ENCODE peak calls at places on chromosomes 3 and 15, in eight cellular contexts. V is DND-41; F is OCI-LY7; Y is activated CD4-positive, alpha-beta T cell treated with anti-CD3 and anti-CD28 coated beads, Interleukin-2, amount 50 U/mL, for 1 hour; G is Right ventricle myocardium superior; H is activated CD8-positive, alpha-beta memory T cell treated with anti-CD3 and anti-CD28 coated beads for 48 hours; C is right atrium auricular region; I is GM23338. B is an unnamed sample.
A peak's percentile ranks its signal among the peaks of the same experiment; 100 is the strongest.

GRCh38 chr3:24120434-24120833 is 175.3 kb downstream of the NR1D2 start:
- DNase-seq in V (no peak), F (no peak), Y (no peak), G (no peak), H (no peak), C (no peak), I (no peak), B (no peak)

GRCh38 chr3:149576071-149576564 is 81.7 kb downstream of the WWTR1 start:
- DNase-seq in V (no peak), F (no peak), Y (no peak), G (no peak), H (no peak), C (no peak), I (peak; percentile 62), B (no peak)

GRCh38 chr15:51849866-51850265 is 20.4 kb downstream of the TMOD3 start:
- DNase-seq in V (no peak), F (no peak), Y (no peak), G (no peak), H (no peak), C (no peak), I (no peak), B (no peak)

GRCh38 chr3:41248525-41248924 is 49.2 kb downstream of the CTNNB1 start:
- DNase-seq in V (no peak), F (no peak), Y (no peak), G (no peak), H (no peak), C (no peak), I (no peak), B (no peak)

GRCh38 chr3:13149331-13150203 is 76.3 kb upstream of the IQSEC1 start:
- DNase-seq in V (no peak), F (no peak), Y (no peak), G (no peak), H (no peak), C (no peak), I (no peak), B (no peak)

GRCh38 chr3:53846134-53846850 is at the start of the genes CHDH and IL17RB:
- DNase-seq in V (no peak), F (peak; percentile 12), Y (no peak), G (peak; percentile 72), H (no peak), C (no peak), I (peak; percentile 78), B (no peak)

GRCh38 chr15:78507831-78508160 is 419 bp downstream of the HYKK start:
- DNase-seq in V (no peak), F (no peak), Y (no peak), G (no peak), H (no peak), C (no peak), I (no peak), B (no peak)

GRCh38 chr3:122392868-122393844 is 9.2 kb downstream of the FAM162A start:
- DNase-seq in V (peak; percentile 34), F (peak; percentile 70), Y (peak; percentile 2), G (no peak), H (no peak), C (no peak), I (peak; percentile 76), B (no peak)

GRCh38 chr3:193744048-193744821 is 151.2 kb downstream of the OPA1 start:
- DNase-seq in V (no peak), F (peak; percentile 52), Y (no peak), G (no peak), H (no peak), C (no peak), I (peak; percentile 60), B (no peak)

GRCh38 chr3:9915252-9916141 is 1.4 kb upstream of the IL17RC start:
- DNase-seq in V (no peak), F (no peak), Y (no peak), G (peak; percentile 86), H (no peak), C (peak; percentile 77), I (peak; percentile 81), B (no peak)

GRCh38 chr3:123344175-123344908 is 104.5 kb downstream of the ADCY5 start:
- DNase-seq in V (no peak), F (no peak), Y (no peak), G (peak; percentile 20), H (no peak), C (no peak), I (peak; percentile 45), B (no peak)

B was measured in cerebellar nuclear complex.